ENCODE peak calls at places on chromosomes 4 and X, in five cellular contexts. N is HCT116, G is prostate gland, K is B cell, U is WTC11. Q is an unnamed sample.

GRCh38 chrX:15579778-15580747 is 20.7 kb downstream of the ACE2 start:
- DNase-seq in N (no peak), G (no peak), K (no peak), U (no peak), Q (no peak)

GRCh38 chr4:143700060-143700419 is 435 bp downstream of the FREM3 start:
- DNase-seq in N (no peak), G (no peak), K (no peak), U (peak), Q (peak)

GRCh38 chr4:4969298-4969697 is 50.0 kb downstream of the CYTL1 start:
- DNase-seq in N (peak), G (no peak), K (no peak), U (no peak), Q (no peak)

GRCh38 chrX:115402299-115402698 is 112.8 kb downstream of the LUZP4 start:
- DNase-seq in N (no peak), G (no peak), K (no peak), U (no peak), Q (no peak)

GRCh38 chrX:78327370-78328048 is at the start of gene CYSLTR1:
- DNase-seq in N (no peak), G (no peak), K (no peak), U (no peak), Q (no peak)

GRCh38 chrX:69493193-69493592 is 10.9 kb upstream of the NALF2 start:
- DNase-seq in N (peak), G (no peak), K (peak), U (peak), Q (peak)

GRCh38 chr4:33316578-33316977 is 2596.4 kb downstream of the PCDH7 start:
- DNase-seq in N (no peak), G (no peak), K (no peak), U (no peak), Q (no peak)

GRCh38 chrX:17375631-17376380 is 806 bp downstream of the NHS start:
- DNase-seq in N (no peak), G (no peak), K (peak), U (peak), Q (peak)

GRCh38 chrX:38561951-38562719 is 793 bp downstream of the TSPAN7 start:
- DNase-seq in N (no peak), G (peak), K (peak), U (peak), Q (peak)

GRCh38 chr4:19850909-19851308 is 400.8 kb upstream of the SLIT2 start:
- DNase-seq in N (peak), G (no peak), K (no peak), U (no peak), Q (no peak)

GRCh38 chrX:105483011-105483410 is 262.5 kb upstream of the TEX13A start:
- DNase-seq in N (no peak), G (no peak), K (no peak), U (no peak), Q (no peak)

GRCh38 chr4:184399505-184399893 is 74.9 kb downstream of the IRF2 start:
- DNase-seq in N (no peak), G (no peak), K (no peak), U (no peak), Q (no peak)

GRCh38 chr4:39697740-39698423 is at the start of gene UBE2K:
- DNase-seq in N (peak), G (peak), K (peak), U (peak), Q (peak)

GRCh38 chrX:49209434-49210251 is 9.7 kb upstream of the SYP start:
- DNase-seq in N (no peak), G (no peak), K (no peak), U (peak), Q (peak)

GRCh38 chrX:44227981-44228380 is 115.5 kb downstream of the EFHC2 start:
- DNase-seq in N (no peak), G (no peak), K (no peak), U (no peak), Q (no peak)

GRCh38 chr4:89929425-89930272 is 35.0 kb downstream of the MMRN1 start:
- DNase-seq in N (no peak), G (no peak), K (no peak), U (no peak), Q (no peak)

GRCh38 chrX:13254076-13254785 is 65.6 kb downstream of the ATXN3L start:
- DNase-seq in N (no peak), G (no peak), K (no peak), U (no peak), Q (no peak)

GRCh38 chr4:161403781-161404180 is 760.0 kb downstream of the FSTL5 start:
- DNase-seq in N (no peak), G (no peak), K (no peak), U (no peak), Q (no peak)

GRCh38 chrX:65601530-65602281 is 65.7 kb upstream of the MSN start:
- DNase-seq in N (no peak), G (peak), K (no peak), U (no peak), Q (no peak)

GRCh38 chr4:44806076-44806475 is 79.7 kb upstream of the GNPDA2 start:
- DNase-seq in N (no peak), G (no peak), K (no peak), U (no peak), Q (no peak)

GRCh38 chrX:17944833-17945497 is 83.9 kb upstream of the RAI2 start:
- DNase-seq in N (no peak), G (peak), K (no peak), U (no peak), Q (no peak)

GRCh38 chr4:169070071-169070894 is 60.2 kb upstream of the CBR4 start:
- DNase-seq in N (peak), G (peak), K (no peak), U (peak), Q (no peak)

GRCh38 chrX:16653424-16653823 is 3.5 kb downstream of the S100G start:
- DNase-seq in N (no peak), G (no peak), K (no peak), U (no peak), Q (no peak)

GRCh38 chr4:181204109-181204508 is 1039.1 kb upstream of the TENM3 start:
- DNase-seq in N (no peak), G (no peak), K (no peak), U (no peak), Q (no peak)

GRCh38 chr4:181202249-181202648 is 1041.0 kb upstream of the TENM3 start:
- DNase-seq in N (no peak), G (no peak), K (no peak), U (no peak), Q (no peak)
- TF ChIP-seq CTCF in N (no peak), G (no peak), K (no peak), U (no peak), Q (no peak)

GRCh38 chr4:78613522-78614311 is 62.1 kb downstream of the ANXA3 start:
- DNase-seq in N (no peak), G (no peak), K (peak), U (no peak), Q (no peak)
- TF ChIP-seq CTCF in N (no peak), G (no peak), K (no peak), U (no peak), Q (no peak)

GRCh38 chrX:30870572-30870971 is 18.5 kb downstream of the TAB3 start:
- DNase-seq in N (no peak), G (no peak), K (no peak), U (no peak), Q (no peak)

GRCh38 chrX:30863969-30864368 is 25.1 kb downstream of the TAB3 start:
- DNase-seq in N (no peak), G (no peak), K (no peak), U (no peak), Q (peak)

GRCh38 chrX:30865612-30866011 is 23.4 kb downstream of the TAB3 start:
- DNase-seq in N (no peak), G (no peak), K (no peak), U (no peak), Q (no peak)

GRCh38 chrX:30864383-30864785 is 24.7 kb downstream of the TAB3 start:
- DNase-seq in N (no peak), G (no peak), K (no peak), U (no peak), Q (no peak)

DNA sequence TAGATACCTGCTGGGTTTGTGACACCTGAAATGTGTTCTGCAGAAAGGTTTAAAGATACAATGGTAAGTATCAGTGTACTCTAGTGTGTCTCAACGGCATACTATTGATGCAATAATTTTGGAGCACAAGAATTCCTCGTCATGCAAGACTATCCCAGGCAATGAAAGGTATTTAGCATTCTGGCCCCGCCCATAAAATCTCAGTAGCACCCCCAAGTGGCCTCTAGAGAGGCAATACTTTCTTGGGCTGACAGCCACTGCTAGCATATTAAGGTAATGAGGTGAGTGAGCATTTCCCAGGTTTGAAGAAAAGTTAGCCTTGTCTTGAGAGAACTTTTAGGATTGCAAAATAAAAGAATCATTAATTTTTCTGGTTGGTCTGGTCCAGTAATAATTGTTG is 24.0 kb downstream of the TAB3 start:
- DNase-seq in N (no peak), G (no peak), K (no peak), U (peak), Q (no peak)
- TF ChIP-seq CTCF in N (peak), G (no peak), K (no peak), U (no peak), Q (no peak)

GRCh38 chr4:185677915-185678314 is 134.1 kb downstream of the SORBS2 start:
- DNase-seq in N (no peak), G (no peak), K (no peak), U (no peak), Q (no peak)
- TF ChIP-seq CTCF in N (no peak), G (no peak), K (no peak), U (no peak), Q (no peak)

GRCh38 chrX:72158773-72159172 is 22.8 kb upstream of the PIN4 start:
- DNase-seq in N (no peak), G (no peak), K (no peak), U (no peak), Q (no peak)
- TF ChIP-seq CTCF in N (no peak), G (no peak), K (no peak), U (no peak), Q (no peak)